ENCODE peak calls at places on chromosomes 13 and 19, in four cellular contexts. P is K562, R is GM12878, M is HepG2. Q is an unnamed sample.

GRCh38 chr13:47991859-47992258 is 9.2 kb downstream of the SUCLA2 start:
- DNase-seq in P (no peak), R (no peak), M (no peak), Q (no peak)

GRCh38 chr19:3075605-3076431 is 13.5 kb upstream of the TLE5 start:
- DNase-seq in P (peak; percentile 75), R (no peak), M (no peak), Q (peak; percentile 79)

GRCh38 chr13:49679244-49679643 is 12.0 kb downstream of the EBPL start:
- DNase-seq in P (no peak), R (no peak), M (peak; percentile 39), Q (no peak)

GRCh38 chr13:45231722-45232121 is 30.9 kb upstream of the KCTD4 start:
- DNase-seq in P (no peak), R (no peak), M (no peak), Q (no peak)

GRCh38 chr19:14405380-14405757 is 13.8 kb downstream of the DDX39A start:
- DNase-seq in P (peak; percentile 22), R (no peak), M (no peak), Q (no peak)

GRCh38 chr19:13117176-13117771 is 734 bp upstream of the TRMT1 start:
- DNase-seq in P (no peak), R (no peak), M (no peak), Q (no peak)

GRCh38 chr13:111025310-111025709 is 89.8 kb upstream of the ARHGEF7 start:
- DNase-seq in P (no peak), R (no peak), M (no peak), Q (no peak)

GRCh38 chr19:54339646-54340358 is 840 bp upstream of the LILRA4 start:
- DNase-seq in P (peak; percentile 2), R (no peak), M (no peak), Q (no peak)

GRCh38 chr13:51923983-51924539 is 62.3 kb downstream of the CCDC70 start:
- DNase-seq in P (peak; percentile 30), R (no peak), M (peak; percentile 44), Q (peak; percentile 45)

GRCh38 chr13:52053460-52053859 is 29.0 kb downstream of the UTP14C start:
- DNase-seq in P (no peak), R (no peak), M (no peak), Q (no peak)

GRCh38 chr13:43356566-43356965 is 333.2 kb downstream of the DNAJC15 start:
- DNase-seq in P (no peak), R (no peak), M (no peak), Q (no peak)

GRCh38 chr13:99373436-99373835 is 66.2 kb upstream of the GPR183 start:
- DNase-seq in P (no peak), R (no peak), M (no peak), Q (no peak)

GRCh38 chr13:94020833-94021232 is 458.6 kb downstream of the DCT start:
- DNase-seq in P (no peak), R (no peak), M (no peak), Q (no peak)

GRCh38 chr13:107650081-107650701 is 565.1 kb downstream of the LIG4 start:
- DNase-seq in P (peak; percentile 7), R (no peak), M (peak; percentile 16), Q (peak; percentile 14)

GRCh38 chr19:768424-768823 is 17.5 kb downstream of the MISP start:
- DNase-seq in P (no peak), R (no peak), M (no peak), Q (no peak)

GRCh38 chr13:67158903-67159302 is 71.2 kb downstream of the PCDH9 start:
- DNase-seq in P (no peak), R (no peak), M (no peak), Q (no peak)

GRCh38 chr19:10332158-10332964 is 968 bp downstream of the RAVER1 start:
- DNase-seq in P (no peak), R (no peak), M (peak; percentile 71), Q (no peak)

GRCh38 chr13:45954861-45955595 is 97.5 kb downstream of the ZC3H13 start:
- DNase-seq in P (no peak), R (no peak), M (no peak), Q (no peak)

GRCh38 chr19:58439576-58440554 is at the start of gene ZNF132:
- DNase-seq in P (no peak), R (peak; percentile 98), M (no peak), Q (no peak)

GRCh38 chr19:44635581-44636438 is 7.9 kb upstream of the PVR start:
- DNase-seq in P (no peak), R (no peak), M (no peak), Q (no peak)

GRCh38 chr13:113907637-113908617 is 44.1 kb upstream of the GAS6 start:
- DNase-seq in P (no peak), R (no peak), M (no peak), Q (no peak)

GRCh38 chr13:77810430-77810829 is 108.2 kb downstream of the EDNRB start:
- DNase-seq in P (no peak), R (no peak), M (no peak), Q (peak; percentile 62)

GRCh38 chr13:31050486-31051400 is 111.0 kb downstream of the HSPH1 start:
- DNase-seq in P (no peak), R (no peak), M (no peak), Q (peak; percentile 45)

GRCh38 chr19:38691938-38692457 is 44.5 kb downstream of the ACTN4 start:
- DNase-seq in P (no peak), R (no peak), M (no peak), Q (no peak)

GRCh38 chr13:86729206-86729605 is 930.0 kb upstream of the SLITRK6 start:
- DNase-seq in P (no peak), R (no peak), M (no peak), Q (no peak)

GRCh38 chr13:48233886-48234488 is 981 bp downstream of the ITM2B start:
- DNase-seq in P (no peak), R (peak; percentile 30), M (no peak), Q (no peak)

GRCh38 chr19:31312004-31312403 is 37.2 kb downstream of the TSHZ3 start:
- DNase-seq in P (no peak), R (no peak), M (no peak), Q (no peak)

GRCh38 chr13:51451467-51452390 is 1.1 kb downstream of the INTS6 start:
- DNase-seq in P (peak; percentile 71), R (no peak), M (peak; percentile 54), Q (peak; percentile 55)

GRCh38 chr13:49023441-49023840 is 47.7 kb downstream of the FNDC3A start:
- DNase-seq in P (no peak), R (no peak), M (no peak), Q (no peak)

GRCh38 chr13:90171649-90172048 is 1175.8 kb upstream of the MIR17HG start:
- DNase-seq in P (no peak), R (no peak), M (no peak), Q (no peak)

GRCh38 chr13:25701304-25701703 is 329.5 kb downstream of the ATP8A2 start:
- DNase-seq in P (no peak), R (no peak), M (no peak), Q (no peak)

GRCh38 chr19:18895828-18896341 is at the start of gene CERS1:
- DNase-seq in P (peak; percentile 69), R (no peak), M (no peak), Q (peak; percentile 72)

GRCh38 chr19:35495107-35496064 is 5.1 kb upstream of the KRTDAP start:
- DNase-seq in P (peak; percentile 85), R (no peak), M (peak; percentile 54), Q (peak; percentile 89)

GRCh38 chr19:45768644-45769053 is 403 bp downstream of the SIX5 start:
- DNase-seq in P (peak; percentile 38), R (no peak), M (no peak), Q (no peak)
- TF ChIP-seq TARDBP in P (no peak), R (no peak), M (no peak), Q (no peak)

DNA sequence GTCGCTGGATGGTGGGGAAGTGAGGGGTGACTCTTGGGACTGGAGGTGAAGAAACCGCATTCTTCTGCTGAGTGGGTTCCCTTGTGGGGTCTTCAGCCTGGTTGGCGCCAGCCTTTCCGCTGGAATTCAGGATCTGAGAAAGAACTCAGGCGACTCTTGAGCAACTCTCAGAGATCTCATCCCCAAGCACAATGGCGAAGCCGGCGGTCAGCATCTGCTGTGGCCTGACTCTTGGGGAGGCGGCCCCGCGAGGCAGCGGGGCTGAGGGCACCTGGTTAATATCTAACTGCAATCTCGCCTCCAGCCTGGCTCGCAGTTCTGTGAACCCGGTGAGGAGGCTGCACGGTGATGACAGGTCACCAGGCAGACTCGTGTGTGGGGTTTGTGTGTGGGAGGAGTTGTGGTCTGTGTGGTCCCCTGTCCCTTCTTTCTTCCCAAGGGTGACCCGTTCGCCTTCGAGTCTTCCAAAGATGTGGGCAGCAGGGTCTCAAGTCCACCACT is 883 bp downstream of the ZNF441 start:
- DNase-seq in P (peak; percentile 34), R (peak; percentile 31), M (peak; percentile 72), Q (no peak)
- TF ChIP-seq FOXM1 in P (no peak), R (no peak), M (no peak), Q (no peak)

DNA sequence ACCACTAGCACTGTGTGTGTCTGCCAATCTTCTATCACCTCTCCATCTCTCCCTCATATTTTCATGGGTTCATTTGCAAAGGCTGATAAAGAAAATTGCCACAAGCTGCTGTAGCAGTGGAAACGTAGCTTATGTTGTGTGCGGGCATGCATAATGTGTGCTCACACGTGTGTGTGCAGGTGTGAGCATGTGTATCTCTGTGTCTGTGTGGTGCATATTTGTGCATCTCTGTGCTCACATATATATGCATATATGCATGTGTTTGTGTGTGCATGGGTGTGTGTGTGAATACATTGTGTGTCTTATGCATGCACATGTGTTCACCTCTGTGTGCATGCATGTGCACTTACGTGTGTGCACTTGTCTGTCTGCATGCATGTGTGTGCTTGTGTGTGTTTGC is 181.8 kb upstream of the UBL3 start:
- DNase-seq in P (no peak), R (no peak), M (no peak), Q (no peak)
- TF ChIP-seq TARDBP in P (no peak), R (no peak), M (no peak), Q (no peak)

DNA sequence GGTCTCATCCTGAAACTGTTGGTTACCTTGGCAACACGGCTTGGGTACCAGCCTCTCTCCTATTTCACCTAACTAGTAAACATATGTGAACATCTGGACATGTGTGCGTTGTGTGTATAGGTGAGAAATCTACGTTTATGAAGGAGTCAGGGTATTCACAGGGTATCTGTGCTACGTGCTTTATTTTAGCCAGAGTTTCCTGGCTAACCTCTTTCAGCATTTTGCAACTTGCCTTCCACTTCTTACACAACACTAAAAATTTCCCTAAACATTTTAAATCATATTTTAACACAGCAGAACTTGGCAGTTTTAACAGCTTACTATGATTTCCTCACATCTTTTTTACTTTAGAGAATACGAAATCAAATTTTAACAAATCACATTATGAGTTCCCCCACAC is 225.7 kb downstream of the KLF5 start:
- DNase-seq in P (no peak), R (no peak), M (no peak), Q (no peak)
- TF ChIP-seq FOXM1 in P (no peak), R (no peak), M (no peak), Q (no peak)

GRCh38 chr19:47226426-47227346 is 4.3 kb downstream of the BBC3 start:
- DNase-seq in P (peak; percentile 79), R (peak; percentile 57), M (peak; percentile 89), Q (no peak)
- TF ChIP-seq TARDBP in P (no peak), R (no peak), M (peak; percentile 20), Q (peak; percentile 36)